ENCODE peak calls at places on chromosomes 12 and 14, in four cellular contexts. I is fibroblast of lung, Q is foreskin keratinocyte, L is left lung. T is an unnamed sample. For H3K27me3, the result is how much of the 10 kb centered on the place peaks cover.

GRCh38 chr14:37048666-37049071 is 123.7 kb downstream of the SLC25A21 start:
- DNase-seq in I (peak), Q (peak), L (no peak), T (no peak)

GRCh38 chr12:110743571-110744093 is 941 bp upstream of the PPP1CC start:
- DNase-seq in I (peak), Q (peak), L (peak), T (no peak)

GRCh38 chr12:45989857-45990467 is 412 bp downstream of the SCAF11 start:
- DNase-seq in I (peak), Q (peak), L (peak), T (peak)

GRCh38 chr12:87953257-87953860 is 75.8 kb downstream of the C12orf50 start:
- DNase-seq in I (peak), Q (peak), L (no peak), T (no peak)

GRCh38 chr12:70719672-70720420 is 82.6 kb upstream of the PTPRB start:
- DNase-seq in I (peak), Q (no peak), L (peak), T (no peak)

GRCh38 chr12:111596985-111597730 is 2.0 kb downstream of the ATXN2 start:
- DNase-seq in I (peak), Q (peak), L (peak), T (no peak)

GRCh38 chr14:100079606-100080005 is 14.4 kb downstream of the EVL start:
- DNase-seq in I (no peak), Q (no peak), L (no peak), T (no peak)

GRCh38 chr14:41606249-41607118 is at the start of gene LRFN5:
- DNase-seq in I (peak), Q (no peak), L (no peak), T (no peak)

GRCh38 chr14:92122351-92122677 is 545 bp downstream of the CPSF2 start:
- DNase-seq in I (peak), Q (no peak), L (peak), T (no peak)

GRCh38 chr12:93773122-93773871 is 96.1 kb downstream of the CRADD start:
- DNase-seq in I (peak), Q (no peak), L (no peak), T (peak)

GRCh38 chr14:104107611-104108569 is 22.4 kb downstream of the ASPG start:
- DNase-seq in I (no peak), Q (peak), L (peak), T (no peak)

DNA sequence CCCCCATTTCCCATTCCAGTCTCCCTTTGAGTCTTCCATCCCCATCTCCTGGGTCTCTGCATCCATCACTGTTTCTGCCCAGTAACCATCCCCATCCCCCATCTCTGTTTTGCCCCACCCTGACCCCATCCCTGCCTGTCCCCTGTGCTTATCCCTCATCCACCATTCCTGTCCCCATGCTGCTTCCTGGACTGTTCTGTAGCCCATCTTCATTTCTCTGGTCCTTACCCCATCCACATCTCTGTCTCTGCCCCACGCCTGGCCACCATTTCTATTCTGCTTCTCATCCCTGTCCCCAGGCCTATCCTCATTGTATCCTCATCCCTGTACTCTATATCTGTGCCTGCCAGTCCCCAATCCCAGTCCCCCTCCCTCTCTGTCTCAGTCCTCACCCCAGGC is 4.2 kb downstream of the NXPH4 start:
- DNase-seq in I (no peak), Q (no peak), L (no peak), T (no peak)
- H3K27me3 ChIP-seq in I (under half), Q (half or more), L (half or more), T (half or more)

GRCh38 chr12:38139456-38139855 is 177.1 kb upstream of the ALG10B start:
- DNase-seq in I (no peak), Q (no peak), L (no peak), T (no peak)
- H3K27me3 ChIP-seq in I (under half), Q (under half), L (under half), T (under half)

GRCh38 chr14:62118871-62119270 is 356.7 kb downstream of the SNAPC1 start:
- DNase-seq in I (no peak), Q (no peak), L (no peak), T (no peak)
- H3K27me3 ChIP-seq in I (under half), Q (half or more), L (half or more), T (under half)

DNA sequence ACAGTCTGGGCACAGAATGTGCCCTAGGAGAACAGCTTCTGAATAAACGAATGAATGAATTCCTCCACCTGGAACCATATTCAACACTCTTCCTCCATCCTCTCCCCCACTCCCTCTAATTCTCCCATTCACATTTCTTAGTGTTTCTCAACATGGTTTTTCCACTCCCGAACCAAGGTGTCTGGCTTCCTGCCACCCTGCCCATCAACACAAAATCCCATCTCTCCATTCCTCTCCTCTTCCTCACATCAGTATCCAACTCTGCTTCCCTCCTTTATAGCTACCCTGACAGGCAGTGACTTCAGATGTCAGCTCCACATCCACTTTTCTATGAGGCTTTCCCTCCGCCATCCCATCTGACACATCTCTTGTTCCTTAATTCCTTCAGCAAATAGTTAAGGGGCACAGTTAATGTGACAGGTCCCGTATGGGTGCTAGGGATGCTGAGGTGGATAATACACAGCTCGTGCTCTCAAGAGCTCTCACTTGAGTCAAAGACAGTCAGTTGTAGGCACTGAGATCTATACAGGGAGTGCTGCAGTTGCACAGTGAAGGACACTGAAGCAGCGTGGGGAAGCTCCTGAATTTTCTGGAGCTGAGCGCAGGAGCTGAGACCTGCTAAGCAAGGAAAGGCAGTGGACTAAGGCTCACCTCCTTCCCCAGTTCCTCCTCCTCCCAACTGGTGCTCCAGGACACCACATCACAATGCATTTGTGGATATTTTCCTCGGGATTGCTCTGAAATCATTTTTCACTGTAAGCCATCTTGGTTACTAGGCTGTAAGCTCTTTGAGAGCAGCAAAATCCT is 2.7 kb downstream of the TNFRSF1A start:
- DNase-seq in I (no peak), Q (no peak), L (no peak), T (no peak)
- H3K27me3 ChIP-seq in I (under half), Q (under half), L (under half), T (under half)

DNA sequence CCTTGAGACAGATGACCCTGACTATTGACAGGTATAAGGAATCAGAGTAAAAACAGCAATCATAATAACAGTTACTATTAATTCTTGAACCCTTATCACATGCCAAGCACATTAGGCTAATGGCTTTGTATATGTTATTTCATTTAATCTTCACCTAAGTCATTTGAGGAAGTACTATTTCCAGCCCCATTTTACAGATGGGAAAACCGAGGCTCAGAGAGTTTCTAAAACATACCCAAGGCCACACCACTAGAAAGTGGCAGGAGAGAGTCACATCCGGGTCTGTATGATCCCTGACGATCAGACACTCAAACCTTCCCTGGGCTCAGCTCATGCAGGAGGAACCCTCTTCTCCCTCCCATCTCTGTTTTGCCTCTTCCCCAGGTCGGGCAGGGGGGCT is 209.5 kb downstream of the RBM19 start:
- DNase-seq in I (no peak), Q (no peak), L (no peak), T (no peak)
- H3K27me3 ChIP-seq in I (under half), Q (under half), L (under half), T (under half)

T was measured in effector memory CD4-positive, alpha-beta T cell.